ENCODE peak calls at places on chromosome 16, in eight cellular contexts. P is tibial nerve; I is T-cell; T is stimulated activated CD8-positive, alpha-beta memory T cell treated with anti-CD3 and anti-CD28 coated beads, Interleukin-2, amount 100 ng/mL, for 1 hour; F is caudate nucleus; H is NCI-H524 treated with DMSO at 0.1 percent for 48 hours; Z is central memory CD4-positive, alpha-beta T cell; R is effector memory CD8-positive, alpha-beta T cell. E is an unnamed sample.

GRCh38 chr16:23729503-23730424 is 16.7 kb upstream of the ERN2 start:
- DNase-seq in P (no peak), I (no peak), T (no peak), F (no peak), H (no peak), Z (no peak), R (no peak), E (peak)

GRCh38 chr16:29790949-29791844 is 646 bp downstream of the KIF22 start:
- DNase-seq in P (no peak), I (no peak), T (no peak), F (no peak), H (no peak), Z (no peak), R (peak), E (no peak)

GRCh38 chr16:87661561-87661960 is 59.3 kb downstream of the JPH3 start:
- DNase-seq in P (no peak), I (peak), T (no peak), F (no peak), H (no peak), Z (no peak), R (peak), E (no peak)

GRCh38 chr16:81730090-81731051 is 48.7 kb upstream of the PLCG2 start:
- DNase-seq in P (peak), I (peak), T (peak), F (peak), H (peak), Z (peak), R (peak), E (peak)

GRCh38 chr16:67423634-67424575 is 7.0 kb upstream of the HSD11B2 start:
- DNase-seq in P (no peak), I (no peak), T (no peak), F (no peak), H (no peak), Z (no peak), R (no peak), E (no peak)

GRCh38 chr16:72216767-72217166 is 44.8 kb upstream of the PMFBP1 start:
- DNase-seq in P (no peak), I (no peak), T (no peak), F (no peak), H (no peak), Z (no peak), R (no peak), E (no peak)

GRCh38 chr16:77298638-77299360 is 99.6 kb downstream of the SYCE1L start:
- DNase-seq in P (no peak), I (no peak), T (no peak), F (no peak), H (no peak), Z (no peak), R (no peak), E (no peak)

GRCh38 chr16:85480727-85481101 is 132.4 kb upstream of the GSE1 start:
- DNase-seq in P (no peak), I (no peak), T (no peak), F (no peak), H (peak), Z (no peak), R (no peak), E (peak)

GRCh38 chr16:48409839-48410610 is 24.8 kb upstream of the SIAH1 start:
- DNase-seq in P (no peak), I (no peak), T (no peak), F (no peak), H (no peak), Z (no peak), R (no peak), E (no peak)

GRCh38 chr16:30644334-30644830 is 6.4 kb upstream of the PRR14 start:
- DNase-seq in P (no peak), I (no peak), T (no peak), F (no peak), H (peak), Z (no peak), R (no peak), E (peak)

GRCh38 chr16:12976936-12977335 is 75.5 kb downstream of the SHISA9 start:
- DNase-seq in P (no peak), I (no peak), T (no peak), F (no peak), H (no peak), Z (no peak), R (no peak), E (no peak)

GRCh38 chr16:88455610-88456355 is 2.7 kb downstream of the ZFPM1 start:
- DNase-seq in P (no peak), I (peak), T (peak), F (no peak), H (no peak), Z (peak), R (peak), E (no peak)